ENCODE peak calls at places on chromosomes 7 and 10, in nine cellular contexts. One of them, this sample, is unnamed.
A peak's percentile ranks its signal among the peaks of the same experiment; 100 is the strongest.

GRCh38 chr7:131107343-131108211 is 220.1 kb upstream of the MKLN1 start:
- DNase-seq in brain microvascular endothelial cell: peak; percentile 87
- DNase-seq in dorsolateral prefrontal cortex: peak; percentile 87
- DNase-seq in mesothelial cell of epicardium: peak; percentile 66
- DNase-seq in tibial artery: peak; percentile 90
- DNase-seq in left ventricle myocardium inferior: peak; percentile 64
- DNase-seq in CD8-positive, alpha-beta T cell: peak; percentile 62
- DNase-seq in fibroblast of mammary gland: peak; percentile 84
- DNase-seq in omental fat pad: no peak
- DNase-seq in this sample: peak; percentile 82

GRCh38 chr7:28062197-28062988 is 118.2 kb downstream of the JAZF1 start:
- DNase-seq in brain microvascular endothelial cell: peak; percentile 71
- DNase-seq in omental fat pad: peak; percentile 79
- DNase-seq in mesothelial cell of epicardium: peak; percentile 53
- DNase-seq in left ventricle myocardium inferior: peak; percentile 66
- DNase-seq in fibroblast of mammary gland: peak; percentile 71
- DNase-seq in dorsolateral prefrontal cortex: peak; percentile 74
- DNase-seq in tibial artery: peak; percentile 67
- DNase-seq in CD8-positive, alpha-beta T cell: peak; percentile 26
- DNase-seq in this sample: peak; percentile 64

GRCh38 chr7:34823650-34824258 is 165.7 kb downstream of the NPSR1 start:
- DNase-seq in CD8-positive, alpha-beta T cell: peak; percentile 37
- DNase-seq in mesothelial cell of epicardium: peak; percentile 71
- DNase-seq in omental fat pad: peak; percentile 50
- DNase-seq in fibroblast of mammary gland: peak; percentile 44
- DNase-seq in tibial artery: no peak
- DNase-seq in brain microvascular endothelial cell: peak; percentile 52
- DNase-seq in dorsolateral prefrontal cortex: peak; percentile 70
- DNase-seq in left ventricle myocardium inferior: peak; percentile 15
- DNase-seq in this sample: no peak

GRCh38 chr7:26436996-26437547 is 145.4 kb downstream of the SNX10 start:
- DNase-seq in left ventricle myocardium inferior: no peak
- DNase-seq in brain microvascular endothelial cell: no peak
- DNase-seq in tibial artery: no peak
- DNase-seq in fibroblast of mammary gland: no peak
- DNase-seq in CD8-positive, alpha-beta T cell: no peak
- DNase-seq in omental fat pad: no peak
- DNase-seq in dorsolateral prefrontal cortex: no peak
- DNase-seq in mesothelial cell of epicardium: no peak
- DNase-seq in this sample: no peak

GRCh38 chr10:77409697-77410471 is 227.7 kb downstream of the KCNMA1 start:
- DNase-seq in CD8-positive, alpha-beta T cell: no peak
- DNase-seq in mesothelial cell of epicardium: no peak
- DNase-seq in dorsolateral prefrontal cortex: no peak
- DNase-seq in omental fat pad: no peak
- DNase-seq in fibroblast of mammary gland: no peak
- DNase-seq in brain microvascular endothelial cell: no peak
- DNase-seq in left ventricle myocardium inferior: no peak
- DNase-seq in tibial artery: no peak
- DNase-seq in this sample: no peak

GRCh38 chr10:79320785-79321493 is 26.3 kb upstream of the PPIF start:
- DNase-seq in omental fat pad: no peak
- DNase-seq in fibroblast of mammary gland: peak; percentile 94
- DNase-seq in left ventricle myocardium inferior: no peak
- DNase-seq in dorsolateral prefrontal cortex: no peak
- DNase-seq in tibial artery: no peak
- DNase-seq in mesothelial cell of epicardium: no peak
- DNase-seq in brain microvascular endothelial cell: peak; percentile 69
- DNase-seq in CD8-positive, alpha-beta T cell: no peak
- DNase-seq in this sample: peak; percentile 94

GRCh38 chr10:17214991-17215781 is 12.9 kb upstream of the VIM start:
- DNase-seq in left ventricle myocardium inferior: no peak
- DNase-seq in brain microvascular endothelial cell: peak; percentile 91
- DNase-seq in CD8-positive, alpha-beta T cell: no peak
- DNase-seq in omental fat pad: no peak
- DNase-seq in tibial artery: no peak
- DNase-seq in mesothelial cell of epicardium: no peak
- DNase-seq in fibroblast of mammary gland: peak; percentile 99
- DNase-seq in dorsolateral prefrontal cortex: no peak
- DNase-seq in this sample: no peak

GRCh38 chr7:148888300-148888699 is 4.2 kb upstream of the EZH2 start:
- DNase-seq in tibial artery: no peak
- DNase-seq in omental fat pad: no peak
- DNase-seq in mesothelial cell of epicardium: no peak
- DNase-seq in left ventricle myocardium inferior: no peak
- DNase-seq in CD8-positive, alpha-beta T cell: no peak
- DNase-seq in brain microvascular endothelial cell: no peak
- DNase-seq in dorsolateral prefrontal cortex: no peak
- DNase-seq in fibroblast of mammary gland: no peak
- DNase-seq in this sample: no peak

GRCh38 chr10:19620867-19621266 is 195.4 kb upstream of the PLXDC2 start:
- DNase-seq in dorsolateral prefrontal cortex: no peak
- DNase-seq in mesothelial cell of epicardium: no peak
- DNase-seq in brain microvascular endothelial cell: no peak
- DNase-seq in left ventricle myocardium inferior: no peak
- DNase-seq in tibial artery: no peak
- DNase-seq in fibroblast of mammary gland: peak; percentile 24
- DNase-seq in omental fat pad: no peak
- DNase-seq in CD8-positive, alpha-beta T cell: no peak
- DNase-seq in this sample: no peak

GRCh38 chr7:90455163-90456030 is 14.0 kb upstream of the PTTG1IP2 start:
- DNase-seq in tibial artery: no peak
- DNase-seq in mesothelial cell of epicardium: no peak
- DNase-seq in brain microvascular endothelial cell: peak; percentile 52
- DNase-seq in dorsolateral prefrontal cortex: no peak
- DNase-seq in left ventricle myocardium inferior: no peak
- DNase-seq in CD8-positive, alpha-beta T cell: no peak
- DNase-seq in fibroblast of mammary gland: peak; percentile 60
- DNase-seq in omental fat pad: no peak
- DNase-seq in this sample: no peak

DNA sequence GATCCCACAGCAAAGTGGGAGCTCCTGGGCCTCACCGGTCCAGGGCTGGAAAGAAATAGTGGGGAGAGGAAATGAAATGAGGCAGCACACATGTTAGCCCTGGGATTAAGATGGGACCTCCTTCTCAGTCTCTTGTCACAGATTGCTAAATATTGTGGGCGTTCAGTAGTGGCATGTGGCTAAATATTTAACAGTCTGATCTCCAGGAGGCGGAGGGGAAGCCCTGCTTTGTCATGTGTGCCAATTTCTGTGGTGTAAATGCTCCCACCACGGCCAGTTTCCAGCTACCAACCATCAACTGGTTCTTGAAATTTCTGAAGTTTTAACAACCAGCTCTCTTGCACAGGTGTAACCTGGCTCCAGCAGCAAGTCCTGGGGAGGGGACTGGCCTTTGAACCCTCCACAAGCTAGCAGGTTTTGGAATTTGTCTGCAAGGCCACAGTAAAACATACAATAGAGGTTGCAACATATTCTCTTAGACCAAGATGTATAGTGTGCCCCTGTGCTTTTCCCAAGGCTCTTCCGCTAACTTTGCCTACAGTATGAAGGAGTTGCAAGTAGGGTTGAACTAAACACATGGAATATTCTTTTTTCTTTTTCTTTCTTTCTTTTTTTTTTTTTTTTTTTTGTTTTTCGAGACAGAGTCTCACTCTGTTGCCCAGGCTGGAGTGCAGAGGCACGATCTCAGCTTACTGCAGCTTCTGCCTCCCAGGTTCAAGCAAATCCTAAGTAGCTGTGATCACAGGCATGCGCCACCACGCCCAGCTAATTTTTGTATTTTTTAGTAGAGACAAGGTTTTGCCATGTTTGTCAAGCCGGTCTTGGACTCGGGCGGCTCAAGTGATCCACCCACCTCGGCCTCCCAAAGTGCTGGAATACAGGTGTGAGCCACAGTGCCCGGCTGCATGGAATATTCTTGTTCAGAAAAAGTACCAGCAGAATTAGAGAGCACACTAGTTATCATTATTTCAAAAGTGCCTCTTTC is 103.1 kb upstream of the PCBD1 start:
- DNase-seq in dorsolateral prefrontal cortex: no peak
- DNase-seq in omental fat pad: no peak
- DNase-seq in left ventricle myocardium inferior: no peak
- DNase-seq in mesothelial cell of epicardium: no peak
- DNase-seq in fibroblast of mammary gland: no peak
- DNase-seq in CD8-positive, alpha-beta T cell: no peak
- DNase-seq in brain microvascular endothelial cell: no peak
- DNase-seq in tibial artery: no peak
- DNase-seq in this sample: no peak
- TF ChIP-seq CTCF in dorsolateral prefrontal cortex: no peak
- TF ChIP-seq CTCF in omental fat pad: no peak
- TF ChIP-seq CTCF in left ventricle myocardium inferior: no peak
- TF ChIP-seq CTCF in mesothelial cell of epicardium: no peak
- TF ChIP-seq CTCF in fibroblast of mammary gland: no peak
- TF ChIP-seq CTCF in CD8-positive, alpha-beta T cell: no peak
- TF ChIP-seq CTCF in brain microvascular endothelial cell: no peak
- TF ChIP-seq CTCF in tibial artery: no peak
- TF ChIP-seq CTCF in this sample: no peak

DNA sequence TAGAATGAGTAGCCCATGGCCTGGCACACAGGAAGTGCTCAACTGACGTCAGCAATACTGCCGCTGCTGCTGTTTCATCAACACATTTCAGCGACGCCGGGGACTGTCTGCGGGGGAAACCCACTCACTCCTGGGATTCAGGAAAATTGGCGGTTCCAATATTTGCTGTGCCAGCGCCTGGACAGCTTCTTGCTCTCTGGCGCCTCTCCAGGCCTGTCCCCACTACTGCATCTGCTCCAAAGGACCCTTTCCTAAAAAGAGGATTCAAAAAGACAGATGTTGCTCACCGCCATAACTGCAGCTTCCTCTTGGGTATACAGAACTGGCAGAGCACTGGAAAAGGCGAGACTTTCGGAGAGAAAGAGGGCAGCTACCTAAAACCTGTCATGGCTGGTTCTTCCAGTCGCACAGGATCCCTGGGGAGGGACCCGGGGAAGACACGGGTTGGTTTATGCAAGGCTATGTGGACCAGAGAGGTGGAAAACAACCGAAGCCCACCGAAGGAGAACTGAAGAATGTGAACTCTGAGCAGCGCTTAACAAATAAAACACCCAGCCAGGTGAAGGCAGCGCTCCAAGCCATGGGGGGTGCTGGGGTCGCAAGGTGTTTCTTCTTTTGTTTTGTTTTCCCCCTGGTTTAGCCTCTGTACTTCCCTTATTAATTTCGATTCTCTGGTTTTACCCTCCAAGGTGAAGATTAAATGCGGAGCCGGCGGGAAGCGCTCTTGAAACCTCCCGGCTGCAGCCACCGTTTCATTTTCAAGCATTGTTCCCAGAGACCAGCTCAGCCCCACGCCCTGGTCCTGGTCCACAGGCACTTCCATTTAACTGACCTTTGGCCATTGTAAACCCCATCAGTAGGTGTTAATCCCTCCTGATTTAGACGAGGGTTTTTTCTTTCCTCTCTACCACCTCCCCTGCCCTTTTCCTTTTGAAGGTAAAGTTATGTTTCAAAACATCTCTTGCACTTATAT is 39.5 kb upstream of the ENO4 start:
- DNase-seq in dorsolateral prefrontal cortex: no peak
- DNase-seq in omental fat pad: no peak
- DNase-seq in fibroblast of mammary gland: peak; percentile 5
- DNase-seq in brain microvascular endothelial cell: no peak
- DNase-seq in CD8-positive, alpha-beta T cell: no peak
- DNase-seq in tibial artery: no peak
- DNase-seq in left ventricle myocardium inferior: peak; percentile 23
- DNase-seq in mesothelial cell of epicardium: no peak
- DNase-seq in this sample: no peak
- TF ChIP-seq CTCF in dorsolateral prefrontal cortex: no peak
- TF ChIP-seq CTCF in omental fat pad: no peak
- TF ChIP-seq CTCF in fibroblast of mammary gland: peak; percentile 38
- TF ChIP-seq CTCF in brain microvascular endothelial cell: peak; percentile 65
- TF ChIP-seq CTCF in CD8-positive, alpha-beta T cell: no peak
- TF ChIP-seq CTCF in tibial artery: no peak
- TF ChIP-seq CTCF in left ventricle myocardium inferior: peak; percentile 57
- TF ChIP-seq CTCF in mesothelial cell of epicardium: peak; percentile 45
- TF ChIP-seq CTCF in this sample: peak; percentile 56

GRCh38 chr10:124460144-124460543 is 1.5 kb upstream of the LHPP start:
- DNase-seq in mesothelial cell of epicardium: no peak
- DNase-seq in left ventricle myocardium inferior: no peak
- DNase-seq in CD8-positive, alpha-beta T cell: no peak
- DNase-seq in dorsolateral prefrontal cortex: no peak
- DNase-seq in omental fat pad: no peak
- DNase-seq in brain microvascular endothelial cell: no peak
- DNase-seq in tibial artery: no peak
- DNase-seq in fibroblast of mammary gland: no peak
- DNase-seq in this sample: no peak

GRCh38 chr10:124462348-124462695 is 699 bp downstream of the LHPP start:
- DNase-seq in mesothelial cell of epicardium: no peak
- DNase-seq in tibial artery: no peak
- DNase-seq in CD8-positive, alpha-beta T cell: no peak
- DNase-seq in dorsolateral prefrontal cortex: no peak
- DNase-seq in omental fat pad: no peak
- DNase-seq in fibroblast of mammary gland: no peak
- DNase-seq in brain microvascular endothelial cell: no peak
- DNase-seq in left ventricle myocardium inferior: no peak
- DNase-seq in this sample: no peak

GRCh38 chr10:124464028-124464751 is 2.6 kb downstream of the LHPP start:
- DNase-seq in fibroblast of mammary gland: no peak
- DNase-seq in tibial artery: no peak
- DNase-seq in mesothelial cell of epicardium: no peak
- DNase-seq in CD8-positive, alpha-beta T cell: no peak
- DNase-seq in brain microvascular endothelial cell: no peak
- DNase-seq in dorsolateral prefrontal cortex: no peak
- DNase-seq in omental fat pad: no peak
- DNase-seq in left ventricle myocardium inferior: no peak
- DNase-seq in this sample: no peak

GRCh38 chr10:124459395-124459794 is 2.2 kb upstream of the LHPP start:
- DNase-seq in omental fat pad: no peak
- DNase-seq in left ventricle myocardium inferior: no peak
- DNase-seq in CD8-positive, alpha-beta T cell: no peak
- DNase-seq in mesothelial cell of epicardium: no peak
- DNase-seq in brain microvascular endothelial cell: no peak
- DNase-seq in fibroblast of mammary gland: no peak
- DNase-seq in dorsolateral prefrontal cortex: no peak
- DNase-seq in tibial artery: no peak
- DNase-seq in this sample: no peak

GRCh38 chr10:124461642-124462347 is at the start of gene LHPP:
- DNase-seq in brain microvascular endothelial cell: peak; percentile 60
- DNase-seq in fibroblast of mammary gland: peak; percentile 65
- DNase-seq in mesothelial cell of epicardium: peak; percentile 73
- DNase-seq in omental fat pad: peak; percentile 59
- DNase-seq in tibial artery: peak; percentile 84
- DNase-seq in left ventricle myocardium inferior: peak; percentile 86
- DNase-seq in dorsolateral prefrontal cortex: peak; percentile 76
- DNase-seq in CD8-positive, alpha-beta T cell: peak; percentile 77
- DNase-seq in this sample: peak; percentile 77
- TF ChIP-seq CTCF in brain microvascular endothelial cell: no peak
- TF ChIP-seq CTCF in fibroblast of mammary gland: no peak
- TF ChIP-seq CTCF in mesothelial cell of epicardium: peak; percentile 56
- TF ChIP-seq CTCF in omental fat pad: no peak
- TF ChIP-seq CTCF in tibial artery: peak; percentile 57
- TF ChIP-seq CTCF in left ventricle myocardium inferior: peak; percentile 76
- TF ChIP-seq CTCF in dorsolateral prefrontal cortex: peak; percentile 10
- TF ChIP-seq CTCF in CD8-positive, alpha-beta T cell: peak; percentile 39
- TF ChIP-seq CTCF in this sample: peak; percentile 70

DNA sequence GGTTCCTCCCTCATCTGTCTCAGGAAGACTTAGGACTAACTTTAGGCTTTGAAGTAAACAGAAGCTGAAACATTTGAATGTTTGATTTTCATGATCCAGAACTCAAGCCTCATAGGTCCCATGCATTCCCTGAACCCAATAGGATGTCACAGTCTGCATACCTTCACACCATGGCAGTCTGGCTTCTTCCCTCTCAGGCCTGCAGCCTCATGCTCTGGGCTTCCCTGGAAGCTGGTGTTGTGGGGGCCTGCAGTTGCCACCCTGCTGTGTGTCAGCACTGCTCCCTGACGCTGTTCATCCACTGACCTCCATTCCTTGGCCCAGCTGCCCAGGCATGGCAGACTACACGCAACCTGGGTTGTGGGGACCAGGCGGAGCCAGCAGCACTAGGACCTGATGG is 267.5 kb upstream of the KAT6B start:
- DNase-seq in tibial artery: no peak
- DNase-seq in CD8-positive, alpha-beta T cell: no peak
- DNase-seq in omental fat pad: no peak
- DNase-seq in fibroblast of mammary gland: no peak
- DNase-seq in dorsolateral prefrontal cortex: no peak
- DNase-seq in brain microvascular endothelial cell: no peak
- DNase-seq in mesothelial cell of epicardium: no peak
- DNase-seq in left ventricle myocardium inferior: no peak
- DNase-seq in this sample: no peak
- TF ChIP-seq CTCF in tibial artery: no peak
- TF ChIP-seq CTCF in CD8-positive, alpha-beta T cell: no peak
- TF ChIP-seq CTCF in omental fat pad: no peak
- TF ChIP-seq CTCF in fibroblast of mammary gland: no peak
- TF ChIP-seq CTCF in dorsolateral prefrontal cortex: no peak
- TF ChIP-seq CTCF in brain microvascular endothelial cell: no peak
- TF ChIP-seq CTCF in mesothelial cell of epicardium: no peak
- TF ChIP-seq CTCF in left ventricle myocardium inferior: no peak
- TF ChIP-seq CTCF in this sample: no peak

This sample was measured in CD14-positive monocyte.